ENCODE peak calls at places on chromosomes 4 and X, in ten cellular contexts. One of them, this sample, is unnamed.

GRCh38 chr4:184453402-184454160 is 20.8 kb downstream of the IRF2 start:
- DNase-seq in pancreas: no peak
- DNase-seq in sigmoid colon: no peak
- DNase-seq in IMR-90: peak; percentile 95
- DNase-seq in DND-41: peak; percentile 10
- DNase-seq in GM23248: peak; percentile 91
- DNase-seq in tibial artery: no peak
- DNase-seq in kidney: no peak
- DNase-seq in CD4-positive, CD25-positive, alpha-beta regulatory T cell: peak; percentile 74
- DNase-seq in aorta: no peak
- DNase-seq in this sample: no peak

GRCh38 chrX:29233592-29234179 is 646.4 kb downstream of the IL1RAPL1 start:
- DNase-seq in CD4-positive, CD25-positive, alpha-beta regulatory T cell: no peak
- DNase-seq in aorta: no peak
- DNase-seq in tibial artery: no peak
- DNase-seq in pancreas: no peak
- DNase-seq in DND-41: no peak
- DNase-seq in IMR-90: no peak
- DNase-seq in GM23248: no peak
- DNase-seq in kidney: no peak
- DNase-seq in sigmoid colon: no peak
- DNase-seq in this sample: no peak

GRCh38 chr4:169337510-169337909 is 66.8 kb upstream of the SH3RF1 start:
- DNase-seq in pancreas: no peak
- DNase-seq in aorta: no peak
- DNase-seq in sigmoid colon: no peak
- DNase-seq in CD4-positive, CD25-positive, alpha-beta regulatory T cell: no peak
- DNase-seq in IMR-90: peak; percentile 98
- DNase-seq in kidney: no peak
- DNase-seq in tibial artery: no peak
- DNase-seq in GM23248: peak; percentile 94
- DNase-seq in DND-41: no peak
- DNase-seq in this sample: no peak

GRCh38 chr4:108166038-108166437 is 2.7 kb downstream of the LEF1 start:
- DNase-seq in IMR-90: no peak
- DNase-seq in GM23248: no peak
- DNase-seq in tibial artery: no peak
- DNase-seq in sigmoid colon: no peak
- DNase-seq in DND-41: peak; percentile 72
- DNase-seq in aorta: no peak
- DNase-seq in CD4-positive, CD25-positive, alpha-beta regulatory T cell: peak; percentile 81
- DNase-seq in kidney: no peak
- DNase-seq in pancreas: no peak
- DNase-seq in this sample: no peak

GRCh38 chr4:159435561-159436023 is 332.7 kb downstream of the RAPGEF2 start:
- DNase-seq in tibial artery: no peak
- DNase-seq in pancreas: no peak
- DNase-seq in sigmoid colon: no peak
- DNase-seq in aorta: no peak
- DNase-seq in GM23248: no peak
- DNase-seq in kidney: no peak
- DNase-seq in DND-41: no peak
- DNase-seq in IMR-90: no peak
- DNase-seq in CD4-positive, CD25-positive, alpha-beta regulatory T cell: peak; percentile 5
- DNase-seq in this sample: no peak

GRCh38 chr4:124295413-124295812 is 417.1 kb downstream of the ANKRD50 start:
- DNase-seq in kidney: no peak
- DNase-seq in aorta: no peak
- DNase-seq in IMR-90: no peak
- DNase-seq in DND-41: no peak
- DNase-seq in sigmoid colon: no peak
- DNase-seq in pancreas: no peak
- DNase-seq in tibial artery: no peak
- DNase-seq in CD4-positive, CD25-positive, alpha-beta regulatory T cell: no peak
- DNase-seq in GM23248: no peak
- DNase-seq in this sample: no peak

GRCh38 chr4:103019319-103020124 is at the start of gene SLC9B1:
- DNase-seq in IMR-90: peak; percentile 97
- DNase-seq in tibial artery: peak; percentile 98
- DNase-seq in CD4-positive, CD25-positive, alpha-beta regulatory T cell: peak; percentile 97
- DNase-seq in GM23248: peak; percentile 99
- DNase-seq in sigmoid colon: peak; percentile 99
- DNase-seq in aorta: peak; percentile 99
- DNase-seq in pancreas: peak; percentile 98
- DNase-seq in DND-41: peak; percentile 95
- DNase-seq in kidney: peak; percentile 98
- DNase-seq in this sample: peak; percentile 98

GRCh38 chr4:89681219-89681618 is 155.7 kb downstream of the SNCA start:
- DNase-seq in aorta: no peak
- DNase-seq in tibial artery: no peak
- DNase-seq in pancreas: no peak
- DNase-seq in DND-41: peak; percentile 85
- DNase-seq in GM23248: no peak
- DNase-seq in sigmoid colon: no peak
- DNase-seq in CD4-positive, CD25-positive, alpha-beta regulatory T cell: no peak
- DNase-seq in IMR-90: no peak
- DNase-seq in kidney: no peak
- DNase-seq in this sample: peak; percentile 40

GRCh38 chr4:71941001-71941400 is 90.8 kb upstream of the NPFFR2 start:
- DNase-seq in IMR-90: peak; percentile 0
- DNase-seq in pancreas: no peak
- DNase-seq in GM23248: peak; percentile 51
- DNase-seq in kidney: no peak
- DNase-seq in DND-41: no peak
- DNase-seq in sigmoid colon: no peak
- DNase-seq in aorta: no peak
- DNase-seq in CD4-positive, CD25-positive, alpha-beta regulatory T cell: peak; percentile 7
- DNase-seq in tibial artery: no peak
- DNase-seq in this sample: no peak

GRCh38 chr4:8913858-8914460 is 42.3 kb upstream of the HMX1 start:
- DNase-seq in pancreas: no peak
- DNase-seq in kidney: peak; percentile 45
- DNase-seq in GM23248: no peak
- DNase-seq in tibial artery: no peak
- DNase-seq in DND-41: no peak
- DNase-seq in sigmoid colon: peak; percentile 33
- DNase-seq in CD4-positive, CD25-positive, alpha-beta regulatory T cell: no peak
- DNase-seq in aorta: peak; percentile 35
- DNase-seq in IMR-90: no peak
- DNase-seq in this sample: no peak

GRCh38 chr4:143359794-143360193 is 23.1 kb downstream of the GAB1 start:
- DNase-seq in IMR-90: no peak
- DNase-seq in DND-41: no peak
- DNase-seq in sigmoid colon: no peak
- DNase-seq in tibial artery: no peak
- DNase-seq in CD4-positive, CD25-positive, alpha-beta regulatory T cell: peak; percentile 9
- DNase-seq in kidney: no peak
- DNase-seq in GM23248: no peak
- DNase-seq in aorta: no peak
- DNase-seq in pancreas: no peak
- DNase-seq in this sample: no peak
- H3K4me1 ChIP-seq in IMR-90: peaks cover 20% of the 10 kb centered on the region
- H3K4me1 ChIP-seq in DND-41: peaks cover 13% of the 10 kb centered on the region
- H3K4me1 ChIP-seq in sigmoid colon: peaks cover 90% of the 10 kb centered on the region
- H3K4me1 ChIP-seq in tibial artery: peaks cover 98% of the 10 kb centered on the region
- H3K4me1 ChIP-seq in CD4-positive, CD25-positive, alpha-beta regulatory T cell: no peaks in the 10 kb centered on the region
- H3K4me1 ChIP-seq in kidney: peaks cover 19% of the 10 kb centered on the region
- H3K4me1 ChIP-seq in GM23248: peaks cover 38% of the 10 kb centered on the region
- H3K4me1 ChIP-seq in aorta: peaks cover 13% of the 10 kb centered on the region
- H3K4me1 ChIP-seq in pancreas: peaks cover 55% of the 10 kb centered on the region
- H3K4me1 ChIP-seq in this sample: peaks cover 58% of the 10 kb centered on the region

DNA sequence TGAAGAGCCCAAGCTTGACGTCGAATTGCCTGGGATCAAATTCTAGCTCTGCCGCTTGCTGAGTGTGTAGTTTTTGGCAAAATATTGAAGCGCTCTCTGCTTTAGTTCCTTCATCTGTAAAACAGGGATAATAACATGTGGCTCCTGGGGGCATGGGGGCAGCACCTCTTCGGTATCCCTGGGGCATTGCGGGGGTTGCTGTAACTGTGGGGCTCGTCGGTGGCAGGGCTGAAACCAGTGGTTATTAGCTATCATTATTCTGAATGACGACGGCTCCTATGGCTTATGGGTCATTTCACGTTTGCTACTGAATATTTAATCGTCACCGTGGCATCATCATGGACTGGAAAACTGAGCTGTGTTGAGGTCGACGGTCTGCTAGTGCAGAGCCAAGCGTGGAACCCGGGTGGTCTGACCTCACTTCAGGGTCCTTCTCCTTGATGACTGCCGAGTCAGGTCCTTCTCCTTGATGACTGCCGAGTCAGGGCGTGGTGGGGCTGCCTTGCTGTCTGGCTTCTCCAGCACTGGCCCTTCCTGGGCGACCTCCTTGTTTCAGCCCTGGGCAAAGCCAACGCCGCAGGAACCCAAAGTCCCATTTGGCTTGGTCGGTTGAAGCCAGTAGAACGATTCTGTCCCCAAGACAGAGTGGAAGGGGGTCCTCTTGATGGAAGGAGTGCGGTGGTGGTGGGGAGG is 41.1 kb downstream of the PSAPL1 start:
- DNase-seq in tibial artery: peak; percentile 52
- DNase-seq in aorta: peak; percentile 49
- DNase-seq in CD4-positive, CD25-positive, alpha-beta regulatory T cell: no peak
- DNase-seq in pancreas: no peak
- DNase-seq in DND-41: no peak
- DNase-seq in kidney: peak; percentile 26
- DNase-seq in IMR-90: no peak
- DNase-seq in sigmoid colon: no peak
- DNase-seq in GM23248: no peak
- DNase-seq in this sample: no peak
- H3K4me1 ChIP-seq in tibial artery: no peaks in the 10 kb centered on the region
- H3K4me1 ChIP-seq in aorta: no peaks in the 10 kb centered on the region
- H3K4me1 ChIP-seq in CD4-positive, CD25-positive, alpha-beta regulatory T cell: no peaks in the 10 kb centered on the region
- H3K4me1 ChIP-seq in pancreas: no peaks in the 10 kb centered on the region
- H3K4me1 ChIP-seq in DND-41: no peaks in the 10 kb centered on the region
- H3K4me1 ChIP-seq in kidney: no peaks in the 10 kb centered on the region
- H3K4me1 ChIP-seq in IMR-90: no peaks in the 10 kb centered on the region
- H3K4me1 ChIP-seq in sigmoid colon: peaks cover 15% of the 10 kb centered on the region
- H3K4me1 ChIP-seq in GM23248: no peaks in the 10 kb centered on the region
- H3K4me1 ChIP-seq in this sample: peaks cover 5% of the 10 kb centered on the region

GRCh38 chr4:98903963-98904362 is 25.0 kb downstream of the EIF4E start:
- DNase-seq in IMR-90: no peak
- DNase-seq in GM23248: no peak
- DNase-seq in DND-41: no peak
- DNase-seq in CD4-positive, CD25-positive, alpha-beta regulatory T cell: no peak
- DNase-seq in tibial artery: no peak
- DNase-seq in pancreas: no peak
- DNase-seq in sigmoid colon: no peak
- DNase-seq in aorta: no peak
- DNase-seq in kidney: no peak
- DNase-seq in this sample: no peak

GRCh38 chr4:98908182-98908581 is 20.8 kb downstream of the EIF4E start:
- DNase-seq in IMR-90: peak; percentile 4
- DNase-seq in sigmoid colon: no peak
- DNase-seq in CD4-positive, CD25-positive, alpha-beta regulatory T cell: no peak
- DNase-seq in tibial artery: no peak
- DNase-seq in aorta: no peak
- DNase-seq in kidney: no peak
- DNase-seq in GM23248: no peak
- DNase-seq in DND-41: no peak
- DNase-seq in pancreas: no peak
- DNase-seq in this sample: no peak

GRCh38 chr4:98903561-98903960 is 25.4 kb downstream of the EIF4E start:
- DNase-seq in CD4-positive, CD25-positive, alpha-beta regulatory T cell: no peak
- DNase-seq in GM23248: no peak
- DNase-seq in tibial artery: no peak
- DNase-seq in DND-41: no peak
- DNase-seq in IMR-90: no peak
- DNase-seq in sigmoid colon: no peak
- DNase-seq in aorta: no peak
- DNase-seq in pancreas: no peak
- DNase-seq in kidney: no peak
- DNase-seq in this sample: no peak

GRCh38 chr4:98905297-98905696 is 23.6 kb downstream of the EIF4E start:
- DNase-seq in CD4-positive, CD25-positive, alpha-beta regulatory T cell: no peak
- DNase-seq in pancreas: no peak
- DNase-seq in tibial artery: no peak
- DNase-seq in aorta: no peak
- DNase-seq in GM23248: no peak
- DNase-seq in sigmoid colon: no peak
- DNase-seq in DND-41: no peak
- DNase-seq in IMR-90: no peak
- DNase-seq in kidney: no peak
- DNase-seq in this sample: no peak

DNA sequence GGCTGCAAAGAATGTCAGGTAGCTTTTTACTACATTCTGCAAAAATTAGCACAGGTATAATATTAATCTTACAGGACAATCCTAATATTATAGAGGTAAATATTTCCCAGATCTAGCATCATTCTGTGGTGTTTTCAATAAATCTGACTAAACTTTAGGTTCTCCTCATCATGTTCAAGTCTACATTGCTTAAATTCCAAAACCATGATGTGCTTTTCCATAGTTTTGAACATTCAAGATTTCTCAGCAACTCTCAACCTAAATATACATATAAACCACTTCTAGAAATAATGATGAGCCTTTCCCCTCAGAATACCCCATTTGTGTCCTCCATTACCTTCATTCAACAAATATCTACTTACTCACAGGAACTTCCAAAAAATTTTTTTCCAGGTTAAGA is 23.1 kb downstream of the EIF4E start:
- DNase-seq in kidney: no peak
- DNase-seq in pancreas: no peak
- DNase-seq in sigmoid colon: no peak
- DNase-seq in CD4-positive, CD25-positive, alpha-beta regulatory T cell: no peak
- DNase-seq in aorta: no peak
- DNase-seq in tibial artery: no peak
- DNase-seq in DND-41: no peak
- DNase-seq in GM23248: peak; percentile 46
- DNase-seq in IMR-90: peak; percentile 65
- DNase-seq in this sample: no peak
- H3K4me1 ChIP-seq in kidney: peaks cover 3% of the 10 kb centered on the region
- H3K4me1 ChIP-seq in pancreas: peaks cover 23% of the 10 kb centered on the region
- H3K4me1 ChIP-seq in sigmoid colon: peaks cover 37% of the 10 kb centered on the region
- H3K4me1 ChIP-seq in CD4-positive, CD25-positive, alpha-beta regulatory T cell: peaks cover 23% of the 10 kb centered on the region
- H3K4me1 ChIP-seq in aorta: peaks cover 3% of the 10 kb centered on the region
- H3K4me1 ChIP-seq in tibial artery: peaks cover 48% of the 10 kb centered on the region
- H3K4me1 ChIP-seq in DND-41: no peaks in the 10 kb centered on the region
- H3K4me1 ChIP-seq in GM23248: peaks cover 35% of the 10 kb centered on the region
- H3K4me1 ChIP-seq in IMR-90: peaks cover 20% of the 10 kb centered on the region
- H3K4me1 ChIP-seq in this sample: peaks cover 23% of the 10 kb centered on the region

DNA sequence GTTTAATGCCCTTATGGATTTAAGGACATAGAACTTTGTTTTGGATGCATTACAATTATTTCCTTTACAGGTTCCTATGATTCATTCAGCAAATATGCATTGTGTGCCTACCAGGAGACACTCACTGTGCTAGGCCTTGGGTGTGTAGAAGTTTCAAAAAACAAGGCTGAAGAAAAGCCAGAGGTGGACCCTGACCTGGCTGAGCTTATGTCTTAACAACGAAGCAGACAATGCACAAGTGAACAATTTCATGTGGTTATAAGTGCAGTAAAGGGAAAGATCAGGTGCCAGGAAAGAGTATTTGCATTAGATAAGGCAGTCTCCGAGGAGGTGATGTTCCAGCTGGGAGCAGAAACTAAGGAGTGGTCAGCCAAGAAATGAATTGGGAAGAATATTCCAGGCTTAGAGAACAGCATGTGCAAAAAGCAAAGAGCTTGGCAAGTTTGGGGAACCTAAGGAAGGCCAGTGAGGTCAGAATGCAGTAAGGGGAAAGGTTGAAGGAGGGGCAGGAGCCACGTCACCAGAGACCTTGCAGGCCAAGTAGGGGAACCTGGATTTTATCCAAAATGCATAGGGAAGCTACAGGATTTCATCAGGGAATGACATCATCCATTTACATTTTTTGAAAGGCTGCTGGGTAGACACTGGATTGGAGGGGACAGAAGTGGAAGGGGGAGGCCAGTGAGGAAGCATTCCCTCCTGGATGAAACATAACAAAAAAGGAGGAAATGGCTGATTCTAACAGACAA is 193.6 kb downstream of the SOWAHB start:
- DNase-seq in pancreas: peak; percentile 35
- DNase-seq in tibial artery: no peak
- DNase-seq in sigmoid colon: no peak
- DNase-seq in GM23248: peak; percentile 50
- DNase-seq in DND-41: no peak
- DNase-seq in IMR-90: peak; percentile 81
- DNase-seq in CD4-positive, CD25-positive, alpha-beta regulatory T cell: no peak
- DNase-seq in kidney: no peak
- DNase-seq in aorta: no peak
- DNase-seq in this sample: no peak
- H3K4me1 ChIP-seq in pancreas: peaks cover 39% of the 10 kb centered on the region
- H3K4me1 ChIP-seq in tibial artery: peaks cover 94% of the 10 kb centered on the region
- H3K4me1 ChIP-seq in sigmoid colon: peaks cover 45% of the 10 kb centered on the region
- H3K4me1 ChIP-seq in GM23248: peaks cover 39% of the 10 kb centered on the region
- H3K4me1 ChIP-seq in DND-41: no peaks in the 10 kb centered on the region
- H3K4me1 ChIP-seq in IMR-90: peaks cover 45% of the 10 kb centered on the region
- H3K4me1 ChIP-seq in CD4-positive, CD25-positive, alpha-beta regulatory T cell: no peaks in the 10 kb centered on the region
- H3K4me1 ChIP-seq in kidney: peaks cover 12% of the 10 kb centered on the region
- H3K4me1 ChIP-seq in aorta: peaks cover 12% of the 10 kb centered on the region
- H3K4me1 ChIP-seq in this sample: peaks cover 26% of the 10 kb centered on the region